ENCODE peak calls at places on chromosomes 13 and 19, in ten cellular contexts. One of them, this sample, is unnamed.

GRCh38 chr19:47143322-47144073 is 12.9 kb downstream of the SAE1 start:
- DNase-seq in IMR-90: no peak
- DNase-seq in uterus: no peak
- DNase-seq in Peyer's patch: no peak
- DNase-seq in breast epithelium: no peak
- DNase-seq in tibial nerve: no peak
- DNase-seq in H54: no peak
- DNase-seq in body of pancreas: no peak
- DNase-seq in transverse colon: peak; percentile 9
- DNase-seq in NB4: no peak
- DNase-seq in this sample: no peak

GRCh38 chr19:15629003-15629880 is 11.5 kb upstream of the CYP4F3 start:
- DNase-seq in uterus: peak; percentile 58
- DNase-seq in breast epithelium: peak; percentile 89
- DNase-seq in NB4: peak; percentile 76
- DNase-seq in Peyer's patch: peak; percentile 94
- DNase-seq in transverse colon: peak; percentile 92
- DNase-seq in body of pancreas: peak; percentile 78
- DNase-seq in H54: peak; percentile 77
- DNase-seq in tibial nerve: peak; percentile 72
- DNase-seq in IMR-90: peak; percentile 19
- DNase-seq in this sample: peak; percentile 71

GRCh38 chr19:15540435-15540834 is 32.1 kb downstream of the CYP4F22 start:
- DNase-seq in NB4: no peak
- DNase-seq in uterus: no peak
- DNase-seq in H54: no peak
- DNase-seq in Peyer's patch: no peak
- DNase-seq in body of pancreas: no peak
- DNase-seq in IMR-90: no peak
- DNase-seq in tibial nerve: no peak
- DNase-seq in breast epithelium: no peak
- DNase-seq in transverse colon: no peak
- DNase-seq in this sample: no peak

GRCh38 chr13:43444085-43444484 is 342.7 kb downstream of the ENOX1 start:
- DNase-seq in H54: no peak
- DNase-seq in breast epithelium: no peak
- DNase-seq in IMR-90: peak; percentile 2
- DNase-seq in transverse colon: no peak
- DNase-seq in uterus: no peak
- DNase-seq in Peyer's patch: no peak
- DNase-seq in body of pancreas: no peak
- DNase-seq in NB4: no peak
- DNase-seq in tibial nerve: no peak
- DNase-seq in this sample: no peak

GRCh38 chr19:44776402-44777096 is 1.1 kb upstream of the CBLC start:
- DNase-seq in breast epithelium: peak; percentile 90
- DNase-seq in uterus: no peak
- DNase-seq in H54: no peak
- DNase-seq in transverse colon: peak; percentile 94
- DNase-seq in IMR-90: no peak
- DNase-seq in body of pancreas: no peak
- DNase-seq in tibial nerve: no peak
- DNase-seq in NB4: no peak
- DNase-seq in Peyer's patch: peak; percentile 93
- DNase-seq in this sample: no peak

GRCh38 chr13:21671793-21672680 is 1.2 kb downstream of the FGF9 start:
- DNase-seq in uterus: no peak
- DNase-seq in tibial nerve: no peak
- DNase-seq in Peyer's patch: no peak
- DNase-seq in H54: no peak
- DNase-seq in transverse colon: no peak
- DNase-seq in NB4: no peak
- DNase-seq in IMR-90: no peak
- DNase-seq in body of pancreas: no peak
- DNase-seq in breast epithelium: no peak
- DNase-seq in this sample: peak; percentile 7

GRCh38 chr13:45016792-45017425 is 27.6 kb downstream of the GPALPP1 start:
- DNase-seq in tibial nerve: no peak
- DNase-seq in H54: no peak
- DNase-seq in uterus: no peak
- DNase-seq in transverse colon: no peak
- DNase-seq in body of pancreas: no peak
- DNase-seq in IMR-90: no peak
- DNase-seq in breast epithelium: no peak
- DNase-seq in NB4: no peak
- DNase-seq in Peyer's patch: no peak
- DNase-seq in this sample: no peak

GRCh38 chr13:32594339-32594738 is 8.1 kb downstream of the PDS5B start:
- DNase-seq in IMR-90: peak; percentile 54
- DNase-seq in Peyer's patch: no peak
- DNase-seq in H54: no peak
- DNase-seq in uterus: no peak
- DNase-seq in transverse colon: no peak
- DNase-seq in tibial nerve: no peak
- DNase-seq in NB4: no peak
- DNase-seq in body of pancreas: no peak
- DNase-seq in breast epithelium: no peak
- DNase-seq in this sample: no peak

GRCh38 chr19:11346104-11346940 is at the start of the genes CCDC159 and TMEM205:
- DNase-seq in H54: peak; percentile 94
- DNase-seq in tibial nerve: peak; percentile 96
- DNase-seq in transverse colon: peak; percentile 99
- DNase-seq in Peyer's patch: peak; percentile 98
- DNase-seq in breast epithelium: peak; percentile 99
- DNase-seq in IMR-90: peak; percentile 99
- DNase-seq in body of pancreas: peak; percentile 99
- DNase-seq in uterus: peak; percentile 100
- DNase-seq in NB4: peak; percentile 98
- DNase-seq in this sample: peak; percentile 98

GRCh38 chr13:101258071-101258470 is 158.2 kb downstream of the NALCN start:
- DNase-seq in H54: peak; percentile 87
- DNase-seq in breast epithelium: no peak
- DNase-seq in body of pancreas: no peak
- DNase-seq in IMR-90: peak; percentile 86
- DNase-seq in uterus: no peak
- DNase-seq in transverse colon: no peak
- DNase-seq in tibial nerve: no peak
- DNase-seq in Peyer's patch: no peak
- DNase-seq in NB4: peak; percentile 95
- DNase-seq in this sample: no peak

GRCh38 chr19:50562329-50562728 is 5.9 kb downstream of the LRRC4B start:
- DNase-seq in body of pancreas: no peak
- DNase-seq in uterus: no peak
- DNase-seq in NB4: no peak
- DNase-seq in breast epithelium: no peak
- DNase-seq in IMR-90: no peak
- DNase-seq in Peyer's patch: no peak
- DNase-seq in tibial nerve: no peak
- DNase-seq in H54: no peak
- DNase-seq in transverse colon: no peak
- DNase-seq in this sample: no peak

GRCh38 chr13:85013006-85013405 is 786.2 kb downstream of the SLITRK6 start:
- DNase-seq in body of pancreas: no peak
- DNase-seq in transverse colon: no peak
- DNase-seq in tibial nerve: no peak
- DNase-seq in NB4: no peak
- DNase-seq in Peyer's patch: no peak
- DNase-seq in breast epithelium: no peak
- DNase-seq in uterus: no peak
- DNase-seq in H54: no peak
- DNase-seq in IMR-90: no peak
- DNase-seq in this sample: no peak

GRCh38 chr19:16394111-16394510 is 69.5 kb downstream of the KLF2 start:
- DNase-seq in IMR-90: no peak
- DNase-seq in transverse colon: no peak
- DNase-seq in breast epithelium: no peak
- DNase-seq in H54: no peak
- DNase-seq in tibial nerve: no peak
- DNase-seq in NB4: no peak
- DNase-seq in Peyer's patch: peak; percentile 20
- DNase-seq in body of pancreas: no peak
- DNase-seq in uterus: no peak
- DNase-seq in this sample: no peak

GRCh38 chr13:87259479-87260083 is 411.6 kb upstream of the SLITRK5 start:
- DNase-seq in body of pancreas: no peak
- DNase-seq in tibial nerve: no peak
- DNase-seq in Peyer's patch: no peak
- DNase-seq in H54: peak; percentile 5
- DNase-seq in NB4: no peak
- DNase-seq in breast epithelium: no peak
- DNase-seq in transverse colon: no peak
- DNase-seq in uterus: no peak
- DNase-seq in IMR-90: no peak
- DNase-seq in this sample: peak; percentile 4

DNA sequence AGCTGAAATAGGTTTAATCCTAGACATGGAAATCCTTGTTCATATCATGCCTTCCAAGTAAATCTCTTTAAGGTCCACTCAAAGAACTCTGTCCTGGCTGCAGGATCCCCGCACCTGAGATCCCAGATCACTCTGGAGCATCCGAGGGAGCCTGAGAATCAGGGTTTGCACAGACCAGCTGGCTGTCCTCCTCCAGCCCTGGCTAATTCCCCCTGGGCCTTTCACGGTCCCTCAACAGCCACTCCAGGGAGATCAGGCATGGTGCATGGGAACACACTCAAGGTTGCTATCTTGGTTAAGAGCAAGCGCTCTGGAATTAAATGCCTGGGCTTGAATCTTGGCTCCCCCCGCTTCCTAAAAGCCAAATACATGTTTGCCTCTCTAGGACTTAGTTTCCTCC is 130.8 kb downstream of the IRS2 start:
- DNase-seq in uterus: no peak
- DNase-seq in H54: no peak
- DNase-seq in transverse colon: no peak
- DNase-seq in body of pancreas: no peak
- DNase-seq in IMR-90: no peak
- DNase-seq in tibial nerve: no peak
- DNase-seq in Peyer's patch: no peak
- DNase-seq in breast epithelium: no peak
- DNase-seq in NB4: peak; percentile 45
- DNase-seq in this sample: no peak
- TF ChIP-seq POLR2A in uterus: no peak
- TF ChIP-seq POLR2A in H54: no peak
- TF ChIP-seq POLR2A in transverse colon: no peak
- TF ChIP-seq POLR2A in body of pancreas: no peak
- TF ChIP-seq POLR2A in IMR-90: no peak
- TF ChIP-seq POLR2A in tibial nerve: no peak
- TF ChIP-seq POLR2A in Peyer's patch: no peak
- TF ChIP-seq POLR2A in breast epithelium: no peak
- TF ChIP-seq POLR2A in NB4: no peak
- TF ChIP-seq POLR2A in this sample: no peak

GRCh38 chr19:1576242-1577089 is 8.3 kb upstream of the MEX3D start:
- DNase-seq in uterus: no peak
- DNase-seq in IMR-90: no peak
- DNase-seq in tibial nerve: no peak
- DNase-seq in breast epithelium: no peak
- DNase-seq in NB4: no peak
- DNase-seq in Peyer's patch: no peak
- DNase-seq in transverse colon: no peak
- DNase-seq in H54: no peak
- DNase-seq in body of pancreas: no peak
- DNase-seq in this sample: no peak
- TF ChIP-seq POLR2A in uterus: no peak
- TF ChIP-seq POLR2A in IMR-90: no peak
- TF ChIP-seq POLR2A in tibial nerve: no peak
- TF ChIP-seq POLR2A in breast epithelium: no peak
- TF ChIP-seq POLR2A in NB4: no peak
- TF ChIP-seq POLR2A in Peyer's patch: no peak
- TF ChIP-seq POLR2A in transverse colon: no peak
- TF ChIP-seq POLR2A in H54: no peak
- TF ChIP-seq POLR2A in body of pancreas: no peak
- TF ChIP-seq POLR2A in this sample: no peak

DNA sequence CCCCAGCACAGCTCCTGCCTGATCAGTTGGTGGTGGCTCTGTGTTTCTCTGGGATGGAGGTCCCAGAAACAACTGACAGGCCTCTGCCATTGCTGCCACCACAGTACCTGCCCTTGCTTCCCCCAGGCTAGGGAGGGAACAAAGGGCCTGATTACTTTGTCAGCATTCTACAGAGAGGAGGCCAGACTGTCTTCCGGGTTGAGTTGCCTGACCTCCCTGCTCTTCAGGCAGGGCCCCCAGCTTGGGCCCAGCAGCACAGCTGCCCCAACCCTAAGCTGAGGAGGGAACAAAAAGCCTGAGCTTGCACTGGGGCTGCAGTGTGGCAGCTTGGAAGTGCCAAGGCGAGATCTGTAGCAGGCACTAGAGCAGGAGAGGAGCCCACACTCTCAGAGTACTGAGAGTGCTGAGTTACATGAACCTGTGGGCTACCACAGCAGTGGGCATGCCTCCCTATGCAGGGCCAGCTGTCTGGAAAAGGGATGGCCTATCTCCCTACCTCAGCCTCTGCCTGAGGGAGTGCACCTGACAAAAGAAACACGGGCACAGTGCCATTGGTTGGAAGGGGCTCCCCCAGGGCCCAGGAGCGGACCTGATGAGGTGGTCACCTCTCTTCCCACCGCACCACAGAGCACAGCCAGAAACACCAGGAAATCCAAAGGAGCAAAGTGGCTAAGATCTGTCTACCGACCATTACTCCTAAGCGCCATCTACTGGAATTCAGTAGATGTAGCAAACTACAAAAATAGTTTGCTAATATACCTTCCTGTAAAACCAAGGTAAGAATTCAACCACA is 24.4 kb downstream of the SLC25A15 start:
- DNase-seq in Peyer's patch: peak; percentile 53
- DNase-seq in IMR-90: peak; percentile 34
- DNase-seq in breast epithelium: no peak
- DNase-seq in uterus: no peak
- DNase-seq in NB4: peak; percentile 63
- DNase-seq in tibial nerve: no peak
- DNase-seq in transverse colon: no peak
- DNase-seq in H54: peak; percentile 15
- DNase-seq in body of pancreas: peak; percentile 30
- DNase-seq in this sample: peak; percentile 31
- TF ChIP-seq POLR2A in Peyer's patch: no peak
- TF ChIP-seq POLR2A in IMR-90: no peak
- TF ChIP-seq POLR2A in breast epithelium: no peak
- TF ChIP-seq POLR2A in uterus: no peak
- TF ChIP-seq POLR2A in NB4: no peak
- TF ChIP-seq POLR2A in tibial nerve: no peak
- TF ChIP-seq POLR2A in transverse colon: no peak
- TF ChIP-seq POLR2A in H54: no peak
- TF ChIP-seq POLR2A in body of pancreas: no peak
- TF ChIP-seq POLR2A in this sample: no peak

GRCh38 chr19:54462072-54462712 is 1.4 kb downstream of the LENG9 start:
- DNase-seq in body of pancreas: peak; percentile 72
- DNase-seq in tibial nerve: no peak
- DNase-seq in IMR-90: no peak
- DNase-seq in NB4: no peak
- DNase-seq in uterus: no peak
- DNase-seq in transverse colon: peak; percentile 37
- DNase-seq in breast epithelium: no peak
- DNase-seq in Peyer's patch: no peak
- DNase-seq in H54: no peak
- DNase-seq in this sample: no peak
- TF ChIP-seq POLR2A in body of pancreas: no peak
- TF ChIP-seq POLR2A in tibial nerve: no peak
- TF ChIP-seq POLR2A in IMR-90: no peak
- TF ChIP-seq POLR2A in NB4: no peak
- TF ChIP-seq POLR2A in uterus: no peak
- TF ChIP-seq POLR2A in transverse colon: no peak
- TF ChIP-seq POLR2A in breast epithelium: no peak
- TF ChIP-seq POLR2A in Peyer's patch: no peak
- TF ChIP-seq POLR2A in H54: no peak
- TF ChIP-seq POLR2A in this sample: no peak

This sample was measured in erythroblast.